ENCODE peak calls at places on chromosome 20, in seven cellular contexts. H, W, B, K, X, M and P are unnamed samples.
A peak's percentile ranks its signal among the peaks of the same experiment; 100 is the strongest.

GRCh38 chr20:55038684-55039083 is 563.3 kb downstream of the DOK5 start:
- DNase-seq in W (no peak), H (no peak), M (no peak), B (no peak), K (no peak), X (no peak), P (no peak)

GRCh38 chr20:36861625-36861874 is 14.4 kb upstream of the TLDC2 start:
- DNase-seq in X (no peak), H (no peak), B (no peak), K (no peak), M (no peak), W (no peak), P (no peak)

GRCh38 chr20:37394543-37395410 is 48.8 kb downstream of the SRC start:
- DNase-seq in K (peak; percentile 65), B (peak; percentile 48), H (no peak), M (no peak), W (no peak), X (no peak), P (no peak)

GRCh38 chr20:11867286-11867921 is 50.3 kb upstream of the BTBD3 start:
- DNase-seq in K (no peak), X (no peak), M (no peak), W (no peak), H (no peak), B (no peak), P (no peak)

GRCh38 chr20:487655-488054 is 25.3 kb upstream of the TBC1D20 start:
- DNase-seq in X (no peak), B (no peak), K (no peak), W (no peak), M (no peak), H (no peak), P (no peak)

GRCh38 chr20:43942661-43943285 is 28.1 kb downstream of the TOX2 start:
- DNase-seq in X (no peak), M (peak; percentile 80), H (no peak), W (no peak), K (no peak), B (no peak), P (no peak)

GRCh38 chr20:1335961-1336698 is 7.2 kb upstream of the SDCBP2 start:
- DNase-seq in B (no peak), K (no peak), W (no peak), X (no peak), H (no peak), M (no peak), P (peak; percentile 8)

GRCh38 chr20:3825526-3825925 is 5.2 kb downstream of the AP5S1 start:
- DNase-seq in B (peak; percentile 7), X (no peak), K (no peak), H (no peak), M (no peak), W (no peak), P (peak; percentile 67)

GRCh38 chr20:13025181-13025580 is 16.4 kb downstream of the SPTLC3 start:
- DNase-seq in M (no peak), B (no peak), W (no peak), K (no peak), H (no peak), X (no peak), P (no peak)

GRCh38 chr20:45798935-45799642 is 7.3 kb downstream of the DNTTIP1 start:
- DNase-seq in M (peak; percentile 60), B (no peak), K (peak; percentile 74), X (peak; percentile 73), W (peak; percentile 50), H (peak; percentile 40), P (peak; percentile 79)

GRCh38 chr20:57086066-57086465 is 180.4 kb downstream of the BMP7 start:
- DNase-seq in W (no peak), X (no peak), M (no peak), K (no peak), H (no peak), B (no peak), P (no peak)

GRCh38 chr20:973785-974194 is 28.3 kb downstream of the RSPO4 start:
- DNase-seq in K (no peak), M (peak; percentile 72), H (no peak), B (peak; percentile 19), X (peak; percentile 12), W (no peak), P (peak; percentile 66)

GRCh38 chr20:37758332-37758731 is 64.5 kb downstream of the CTNNBL1 start:
- DNase-seq in X (no peak), M (no peak), W (no peak), B (no peak), K (peak; percentile 26), H (no peak), P (peak; percentile 47)

GRCh38 chr20:10924628-10925266 is 250.9 kb upstream of the JAG1 start:
- DNase-seq in H (no peak), K (no peak), X (no peak), M (peak; percentile 56), W (no peak), B (no peak), P (no peak)

GRCh38 chr20:63413963-63414684 is 53.0 kb upstream of the CHRNA4 start:
- DNase-seq in B (no peak), X (no peak), H (no peak), K (no peak), M (no peak), W (no peak), P (no peak)

GRCh38 chr20:46993465-46994095 is 98.9 kb downstream of the EYA2 start:
- DNase-seq in B (no peak), H (no peak), K (no peak), M (no peak), X (no peak), W (no peak), P (no peak)

GRCh38 chr20:32972181-32973076 is 31.8 kb downstream of the SUN5 start:
- DNase-seq in H (peak; percentile 67), W (peak; percentile 72), X (peak; percentile 51), M (no peak), K (no peak), B (no peak), P (peak; percentile 47)

GRCh38 chr20:51926670-51927305 is 124.5 kb upstream of the SALL4 start:
- DNase-seq in B (no peak), W (no peak), X (no peak), K (no peak), M (peak; percentile 65), H (no peak), P (no peak)

GRCh38 chr20:24862606-24863005 is 86.5 kb upstream of the CST7 start:
- DNase-seq in K (no peak), B (no peak), M (no peak), W (no peak), H (no peak), X (no peak), P (no peak)

GRCh38 chr20:3115190-3116107 is 30.9 kb upstream of the AVP start:
- DNase-seq in H (no peak), K (peak; percentile 70), W (no peak), X (no peak), B (no peak), M (peak; percentile 69), P (peak; percentile 73)

GRCh38 chr20:9392892-9393857 is 121.2 kb upstream of the LAMP5 start:
- DNase-seq in W (no peak), H (no peak), B (peak; percentile 77), M (peak; percentile 82), X (peak; percentile 46), K (peak; percentile 70), P (peak; percentile 76)

GRCh38 chr20:41179961-41180360 is 42.6 kb downstream of the PLCG1 start:
- DNase-seq in M (no peak), X (no peak), W (no peak), H (no peak), K (no peak), B (no peak), P (peak; percentile 28)

GRCh38 chr20:9989066-9989724 is 45.6 kb upstream of the ANKEF1 start:
- DNase-seq in W (no peak), M (peak; percentile 86), K (no peak), B (no peak), X (no peak), H (no peak), P (no peak)

GRCh38 chr20:47557218-47557617 is 55.5 kb downstream of the NCOA3 start:
- DNase-seq in X (no peak), B (no peak), M (no peak), K (no peak), H (no peak), W (no peak), P (no peak)

GRCh38 chr20:44056010-44056698 is 130.8 kb downstream of the JPH2 start:
- DNase-seq in K (peak; percentile 74), B (no peak), H (no peak), X (peak; percentile 42), W (peak; percentile 51), M (peak; percentile 27), P (peak; percentile 75)

GRCh38 chr20:32168184-32168910 is 39.2 kb downstream of the PLAGL2 start:
- DNase-seq in M (peak; percentile 77), B (no peak), K (no peak), X (no peak), W (no peak), H (no peak), P (peak; percentile 70)

DNA sequence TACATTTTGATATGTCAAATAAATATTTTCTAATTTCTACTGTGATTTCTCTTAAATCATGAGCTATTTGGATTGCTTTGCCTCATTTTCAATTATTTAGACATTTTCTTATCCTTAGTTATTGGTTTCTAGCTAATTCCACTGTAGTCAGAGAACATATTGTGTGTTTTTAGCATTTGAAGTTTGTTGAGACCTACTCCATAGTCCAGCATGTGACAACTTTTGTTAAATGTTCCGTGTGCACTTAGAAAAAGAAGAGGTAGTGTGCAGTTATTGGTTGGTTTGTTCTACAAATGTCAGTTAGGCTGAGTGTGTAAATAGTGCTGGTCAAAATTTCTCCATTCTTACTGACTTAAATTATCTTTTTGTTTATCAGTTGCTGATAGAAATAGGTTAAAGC is 138.8 kb downstream of the BCAS1 start:
- DNase-seq in X (no peak), M (no peak), W (no peak), K (no peak), B (no peak), H (no peak), P (no peak)
- H3K4me1 ChIP-seq in X (no peaks in the 10 kb centered on the region), M (peaks cover 15% of the 10 kb centered on the region), W (peaks cover 29% of the 10 kb centered on the region), K (no peaks in the 10 kb centered on the region), B (peaks cover 24% of the 10 kb centered on the region), H (peaks cover 27% of the 10 kb centered on the region), P (no peaks in the 10 kb centered on the region)

GRCh38 chr20:62358728-62359490 is 8.2 kb downstream of the LAMA5 start:
- DNase-seq in H (no peak), W (no peak), M (no peak), X (no peak), K (peak; percentile 15), B (no peak), P (peak; percentile 70)
- H3K4me1 ChIP-seq in H (no peaks in the 10 kb centered on the region), W (no peaks in the 10 kb centered on the region), M (peaks cover 36% of the 10 kb centered on the region), X (peaks cover 60% of the 10 kb centered on the region), K (peaks cover 43% of the 10 kb centered on the region), B (peaks cover 84% of the 10 kb centered on the region), P (no peaks in the 10 kb centered on the region)

GRCh38 chr20:59151391-59151790 is 12.2 kb upstream of the ZNF831 start:
- DNase-seq in X (no peak), M (no peak), W (no peak), H (no peak), B (no peak), K (no peak), P (no peak)
- H3K4me1 ChIP-seq in X (no peaks in the 10 kb centered on the region), M (peaks cover 7% of the 10 kb centered on the region), W (peaks cover 87% of the 10 kb centered on the region), H (peaks cover 89% of the 10 kb centered on the region), B (peaks cover 21% of the 10 kb centered on the region), K (peaks cover 5% of the 10 kb centered on the region), P (no peaks in the 10 kb centered on the region)

DNA sequence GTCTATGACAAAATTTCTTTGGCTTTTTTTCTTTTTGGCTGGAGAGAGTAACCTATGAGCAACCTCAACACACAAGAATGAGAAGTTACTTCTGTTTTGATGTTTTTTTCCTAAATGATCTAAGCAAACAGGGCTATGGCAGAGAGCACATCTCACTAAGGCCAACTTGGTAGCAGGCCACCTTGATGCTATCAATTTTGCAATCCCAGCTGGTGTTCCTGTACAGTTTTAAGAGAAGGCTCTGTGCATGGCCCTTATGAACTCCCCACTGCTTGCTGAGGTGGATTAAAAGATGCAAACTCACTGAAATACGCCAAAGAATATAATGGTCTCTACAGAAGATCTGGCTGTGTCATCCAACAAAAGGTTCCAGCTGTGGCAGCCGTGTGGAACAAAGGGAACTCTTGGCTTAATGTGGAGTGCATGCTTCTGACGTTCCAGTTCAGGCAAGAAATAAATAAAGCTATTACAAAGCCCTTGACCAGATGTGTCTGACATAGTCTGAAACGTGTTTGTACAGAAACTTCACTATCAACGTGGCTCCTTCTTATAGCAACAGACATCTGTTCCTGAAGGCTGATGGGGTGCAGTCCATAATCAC is 481.0 kb downstream of the BMP2 start:
- DNase-seq in X (no peak), K (no peak), H (no peak), W (no peak), M (no peak), B (no peak), P (no peak)
- H3K4me1 ChIP-seq in X (no peaks in the 10 kb centered on the region), K (no peaks in the 10 kb centered on the region), H (no peaks in the 10 kb centered on the region), W (no peaks in the 10 kb centered on the region), M (no peaks in the 10 kb centered on the region), B (peaks cover 11% of the 10 kb centered on the region), P (no peaks in the 10 kb centered on the region)